ENCODE peak calls at places on chromosome 4, in four cellular contexts. O is lower lobe of right lung, H is left lung, E is MM.1S. N is an unnamed sample.

GRCh38 chr4:73343432-73343831 is 60.7 kb upstream of the ALB start:
- DNase-seq in O (no peak), E (no peak), H (no peak), N (no peak)

GRCh38 chr4:137514401-137515116 is 17.7 kb downstream of the PCDH18 start:
- DNase-seq in E (no peak), H (no peak), O (no peak), N (no peak)

GRCh38 chr4:142264961-142265360 is 581.1 kb downstream of the INPP4B start:
- DNase-seq in E (no peak), O (no peak), H (no peak), N (no peak)

GRCh38 chr4:148633720-148634119 is 191.5 kb upstream of the NR3C2 start:
- DNase-seq in H (no peak), O (no peak), E (no peak), N (no peak)

GRCh38 chr4:121041307-121042090 is 30.8 kb downstream of the NDNF start:
- DNase-seq in O (no peak), E (peak), H (no peak), N (no peak)

GRCh38 chr4:3073158-3074077 is 920 bp downstream of the HTT-AS start:
- DNase-seq in H (peak), E (no peak), O (peak), N (no peak)

GRCh38 chr4:183107891-183108459 is 8.9 kb downstream of the WWC2 start:
- DNase-seq in E (no peak), H (no peak), O (no peak), N (no peak)

GRCh38 chr4:38621004-38621684 is 42.9 kb upstream of the KLF3 start:
- DNase-seq in O (no peak), E (no peak), H (no peak), N (no peak)

GRCh38 chr4:155062948-155063347 is 145.5 kb upstream of the NPY2R start:
- DNase-seq in E (no peak), O (no peak), H (no peak), N (no peak)

GRCh38 chr4:101346312-101346561 is 1.1 kb downstream of the PPP3CA start:
- DNase-seq in H (no peak), O (no peak), E (no peak), N (no peak)

GRCh38 chr4:80592950-80593349 is 257.4 kb downstream of the CFAP299 start:
- DNase-seq in O (no peak), E (no peak), H (no peak), N (no peak)

GRCh38 chr4:180449395-180449956 is 1793.7 kb upstream of the TENM3 start:
- DNase-seq in O (no peak), H (no peak), E (peak), N (no peak)

GRCh38 chr4:79241846-79242245 is 84.0 kb downstream of the NAA11 start:
- DNase-seq in H (no peak), E (no peak), O (no peak), N (no peak)

GRCh38 chr4:15551740-15552446 is 82.2 kb downstream of the CC2D2A start:
- DNase-seq in H (no peak), E (no peak), O (no peak), N (no peak)

GRCh38 chr4:2365054-2365912 is 53.2 kb downstream of the ZFYVE28 start:
- DNase-seq in E (no peak), O (peak), H (peak), N (no peak)

GRCh38 chr4:170231377-170231776 is 141.6 kb upstream of the AADAT start:
- DNase-seq in O (no peak), H (no peak), E (no peak), N (no peak)

GRCh38 chr4:7330811-7331681 is 103.7 kb downstream of the PSAPL1 start:
- DNase-seq in H (peak), E (no peak), O (peak), N (no peak)

GRCh38 chr4:7328913-7329638 is 105.7 kb downstream of the PSAPL1 start:
- DNase-seq in O (peak), H (peak), E (no peak), N (no peak)

GRCh38 chr4:7328162-7328912 is 106.4 kb downstream of the PSAPL1 start:
- DNase-seq in H (peak), E (no peak), O (peak), N (no peak)

GRCh38 chr4:7331682-7332000 is 103.1 kb downstream of the PSAPL1 start:
- DNase-seq in O (peak), E (no peak), H (peak), N (no peak)

GRCh38 chr4:7330031-7330596 is 104.6 kb downstream of the PSAPL1 start:
- DNase-seq in H (peak), O (no peak), E (no peak), N (no peak)
- TF ChIP-seq CTCF in H (no peak), O (no peak), E (no peak), N (no peak)

DNA sequence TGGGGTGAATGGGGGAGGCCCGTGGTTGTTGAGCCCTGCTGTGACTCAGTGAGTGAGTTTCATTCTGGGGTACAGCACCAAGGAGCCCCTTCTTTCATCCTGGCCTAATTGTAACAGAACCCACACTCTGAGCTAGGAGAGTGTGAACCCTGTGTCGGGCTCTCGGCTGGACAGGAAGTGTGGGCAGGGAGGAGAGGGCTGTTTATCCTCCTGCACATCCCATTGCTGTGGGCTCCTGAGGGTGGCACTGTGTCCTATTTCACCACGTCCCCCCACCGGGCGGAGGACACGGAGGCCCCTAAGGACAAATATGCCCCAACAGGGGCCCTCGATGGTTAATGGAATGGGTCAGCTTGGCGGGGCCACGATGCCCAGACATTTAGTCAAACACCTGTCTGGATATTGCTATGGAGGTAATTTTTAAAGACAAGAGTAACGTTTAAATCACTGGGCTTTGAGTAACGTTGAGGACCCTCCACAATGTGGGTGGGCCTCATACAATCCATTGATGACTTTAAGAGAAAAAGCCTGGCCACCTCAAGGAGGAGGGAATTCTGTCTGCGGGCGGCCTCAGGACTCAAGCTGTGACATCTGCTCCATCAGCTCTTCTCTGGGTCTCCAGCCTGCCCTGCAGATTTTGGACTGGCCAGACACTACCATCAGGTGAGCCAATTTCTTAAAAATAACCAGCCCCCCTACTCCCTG is 46.1 kb upstream of the SORCS2 start:
- DNase-seq in E (no peak), O (no peak), H (no peak), N (no peak)
- TF ChIP-seq CTCF in E (no peak), O (no peak), H (no peak), N (no peak)

GRCh38 chr4:150591284-150591874 is 9.4 kb downstream of the MAB21L2 start:
- DNase-seq in E (no peak), O (no peak), H (no peak), N (no peak)
- TF ChIP-seq CTCF in E (no peak), O (no peak), H (no peak), N (no peak)

GRCh38 chr4:1258457-1258856 is 9.5 kb upstream of the CTBP1 start:
- DNase-seq in H (no peak), E (no peak), O (no peak), N (no peak)
- TF ChIP-seq CTCF in H (no peak), E (no peak), O (no peak), N (no peak)

DNA sequence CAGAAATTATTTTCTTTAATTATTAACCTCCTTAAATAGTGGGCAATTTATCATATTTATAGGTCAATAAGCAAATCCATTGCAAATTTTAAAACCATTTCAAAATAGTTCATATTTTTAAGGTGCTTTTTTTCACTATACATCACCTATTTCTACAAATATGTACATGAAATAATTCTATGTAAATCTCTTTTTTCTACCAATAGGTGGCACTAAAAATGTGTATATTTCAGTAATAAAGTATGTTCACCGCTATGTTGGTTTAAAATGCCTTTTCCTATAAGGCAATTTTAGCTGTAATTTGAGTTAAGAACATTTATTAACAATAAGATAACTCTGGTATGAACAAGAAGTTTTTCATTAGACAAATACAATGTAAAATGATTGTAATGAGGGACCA is 672.2 kb downstream of the KCTD8 start:
- DNase-seq in E (peak), H (no peak), O (no peak), N (no peak)
- TF ChIP-seq CTCF in E (peak), H (no peak), O (no peak), N (no peak)

DNA sequence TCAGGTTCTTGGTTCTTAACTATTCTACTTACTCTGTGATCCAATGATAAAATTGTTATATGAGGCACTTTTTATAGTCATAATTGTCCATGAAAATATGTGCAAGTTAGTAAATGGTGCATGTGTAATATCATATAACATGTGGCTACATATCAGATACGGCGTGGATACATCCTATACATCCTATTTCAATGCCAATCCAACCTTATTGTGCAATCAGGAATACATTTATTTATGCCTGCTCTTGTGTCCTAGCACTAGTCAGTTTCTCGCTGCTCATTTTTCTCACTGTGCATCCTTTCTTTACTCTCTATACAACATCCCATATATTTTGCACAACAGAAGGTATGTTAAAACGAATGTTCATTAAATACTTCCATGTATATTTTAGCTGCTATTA is 1141.1 kb downstream of the FAT4 start:
- DNase-seq in H (no peak), E (no peak), O (no peak), N (no peak)
- TF ChIP-seq CTCF in H (no peak), E (no peak), O (no peak), N (no peak)

DNA sequence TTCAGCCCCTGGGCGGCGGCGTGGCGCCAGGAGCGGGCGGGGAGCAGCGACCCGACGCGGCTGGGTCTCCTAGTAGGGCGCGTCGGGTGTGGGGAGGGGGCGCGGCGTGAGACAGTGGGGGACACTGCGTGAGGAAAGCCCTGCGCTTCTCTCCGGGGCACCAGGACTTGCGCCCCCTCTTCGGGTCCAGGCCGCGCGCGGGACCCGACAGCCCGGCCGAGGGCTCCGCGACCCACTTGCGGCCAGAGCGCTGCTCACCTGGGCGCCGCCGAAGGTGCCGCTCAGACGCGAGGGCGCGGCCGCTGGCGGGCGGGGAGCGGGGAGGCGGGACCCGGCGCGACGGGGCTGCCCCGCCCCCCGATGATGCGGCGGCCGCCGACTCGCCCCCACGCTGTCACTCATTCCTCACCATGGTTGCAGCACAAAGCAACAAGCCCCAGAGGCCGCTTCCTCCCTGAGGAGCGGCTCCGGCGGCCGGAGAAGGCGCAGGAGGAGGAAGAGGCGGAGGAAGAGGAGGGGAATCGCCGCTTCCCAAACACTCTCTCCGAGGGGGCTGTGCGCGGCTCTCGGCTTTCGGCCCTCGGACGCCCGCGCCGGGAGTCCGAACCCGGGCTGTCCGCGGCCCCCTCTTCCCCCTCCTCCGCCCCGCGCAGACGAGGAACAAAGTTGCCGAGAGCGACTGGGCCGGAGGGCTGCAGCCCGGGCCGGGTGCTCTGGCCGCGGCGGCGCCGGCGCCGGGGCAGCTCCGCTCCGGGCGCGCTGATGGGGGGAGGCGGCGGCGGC is at the start of gene RAPGEF2:
- DNase-seq in H (peak), O (peak), E (peak), N (peak)
- TF ChIP-seq CTCF in H (no peak), O (no peak), E (no peak), N (no peak)

N was measured in activated B cell treated with CpG ODN at 0.5 μM for 24 hours.